ENCODE peak calls at places on chromosomes 6 and 20, in four cellular contexts. K is GM12891, H is GM12878, C is heart left ventricle. L is an unnamed sample.

GRCh38 chr20:1622450-1622849 is 2.6 kb upstream of the SIRPB1 start:
- DNase-seq in K (no peak), H (no peak), C (no peak), L (no peak)

GRCh38 chr20:38166707-38167233 is 1.7 kb upstream of the TGM2 start:
- DNase-seq in K (no peak), H (no peak), C (no peak), L (no peak)

GRCh38 chr6:61977951-61978350 is 308.1 kb downstream of the KHDRBS2 start:
- DNase-seq in K (no peak), H (no peak), C (no peak), L (no peak)

GRCh38 chr6:163416640-163417253 is 2.2 kb downstream of the QKI start:
- DNase-seq in K (no peak), H (no peak), C (peak), L (no peak)

GRCh38 chr6:73513496-73513854 is 7.4 kb downstream of the EEF1A1 start:
- DNase-seq in K (no peak), H (no peak), C (no peak), L (no peak)

GRCh38 chr6:133198725-133199124 is 42.4 kb upstream of the EYA4 start:
- DNase-seq in K (no peak), H (no peak), C (no peak), L (no peak)

GRCh38 chr20:49306903-49307336 is 29.1 kb upstream of the ZNFX1 start:
- DNase-seq in K (no peak), H (no peak), C (no peak), L (no peak)

GRCh38 chr20:38649275-38649891 is 47.8 kb downstream of the ARHGAP40 start:
- DNase-seq in K (no peak), H (no peak), C (no peak), L (no peak)

GRCh38 chr6:160791981-160792418 is 90.0 kb downstream of the PLG start:
- DNase-seq in K (no peak), H (no peak), C (no peak), L (no peak)

GRCh38 chr6:167512926-167513325 is 188.0 kb downstream of the TTLL2 start:
- DNase-seq in K (no peak), H (no peak), C (no peak), L (no peak)

GRCh38 chr6:41200901-41201783 is at the start of gene TREML2:
- DNase-seq in K (no peak), H (no peak), C (no peak), L (no peak)

GRCh38 chr20:64077876-64078551 is 1.3 kb downstream of the RGS19 start:
- DNase-seq in K (no peak), H (no peak), C (no peak), L (no peak)
- TF ChIP-seq POLR2A in K (no peak), H (no peak), C (no peak), L (no peak)

GRCh38 chr20:55488593-55488992 is 516.7 kb downstream of the CBLN4 start:
- DNase-seq in K (no peak), H (no peak), C (no peak), L (no peak)
- TF ChIP-seq POLR2A in K (no peak), H (no peak), C (no peak), L (no peak)

GRCh38 chr20:63536997-63537524 is at the start of gene PTK6:
- DNase-seq in K (no peak), H (no peak), C (no peak), L (peak)

GRCh38 chr20:63539092-63539430 is 1.9 kb upstream of the PTK6 start:
- DNase-seq in K (no peak), H (no peak), C (no peak), L (no peak)

GRCh38 chr20:63536241-63536977 is 767 bp downstream of the PTK6 start:
- DNase-seq in K (no peak), H (no peak), C (no peak), L (no peak)

GRCh38 chr20:63538204-63539091 is 1.3 kb upstream of the PTK6 start:
- DNase-seq in K (no peak), H (no peak), C (peak), L (peak)

DNA sequence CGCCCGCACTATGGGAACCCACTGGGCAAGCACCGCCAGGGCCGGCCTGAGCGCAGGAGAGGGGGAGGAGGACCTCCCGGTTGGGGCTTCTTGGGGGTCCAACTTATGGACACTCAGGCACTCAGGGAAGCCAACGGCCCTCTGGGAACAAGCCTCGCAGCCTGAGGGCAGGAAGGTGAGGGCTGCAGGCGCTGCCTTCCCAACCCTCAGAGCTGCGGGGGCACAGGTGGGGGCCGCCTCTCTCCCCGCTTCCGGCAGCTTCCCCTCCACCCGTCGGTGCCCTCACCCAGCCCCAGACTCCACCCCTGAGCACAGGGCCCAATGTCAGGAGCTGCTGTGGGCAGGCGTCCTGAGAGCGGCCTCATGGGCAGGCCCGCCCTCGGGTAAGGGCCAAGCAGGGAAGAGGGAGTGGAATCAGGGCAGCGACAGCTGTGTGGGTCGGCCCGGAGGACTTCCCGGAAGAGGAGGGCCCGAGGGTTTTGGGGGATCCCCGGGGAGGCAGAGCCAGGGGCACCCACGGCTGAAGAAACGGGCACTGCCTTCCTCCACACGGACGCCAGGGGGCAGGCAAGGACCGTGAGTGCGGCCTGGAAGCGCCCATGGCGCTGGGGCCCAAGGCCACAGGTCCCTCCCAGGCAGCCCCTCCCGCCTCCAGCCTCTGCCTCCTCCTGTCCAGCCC is 488 bp upstream of the PTK6 start:
- DNase-seq in K (peak), H (peak), C (peak), L (peak)
- TF ChIP-seq POLR2A in K (peak), H (peak), C (no peak), L (peak)

GRCh38 chr6:31534011-31534410 is 5.2 kb downstream of the MCCD1 start:
- DNase-seq in K (no peak), H (no peak), C (no peak), L (no peak)
- TF ChIP-seq POLR2A in K (peak), H (no peak), C (no peak), L (no peak)

DNA sequence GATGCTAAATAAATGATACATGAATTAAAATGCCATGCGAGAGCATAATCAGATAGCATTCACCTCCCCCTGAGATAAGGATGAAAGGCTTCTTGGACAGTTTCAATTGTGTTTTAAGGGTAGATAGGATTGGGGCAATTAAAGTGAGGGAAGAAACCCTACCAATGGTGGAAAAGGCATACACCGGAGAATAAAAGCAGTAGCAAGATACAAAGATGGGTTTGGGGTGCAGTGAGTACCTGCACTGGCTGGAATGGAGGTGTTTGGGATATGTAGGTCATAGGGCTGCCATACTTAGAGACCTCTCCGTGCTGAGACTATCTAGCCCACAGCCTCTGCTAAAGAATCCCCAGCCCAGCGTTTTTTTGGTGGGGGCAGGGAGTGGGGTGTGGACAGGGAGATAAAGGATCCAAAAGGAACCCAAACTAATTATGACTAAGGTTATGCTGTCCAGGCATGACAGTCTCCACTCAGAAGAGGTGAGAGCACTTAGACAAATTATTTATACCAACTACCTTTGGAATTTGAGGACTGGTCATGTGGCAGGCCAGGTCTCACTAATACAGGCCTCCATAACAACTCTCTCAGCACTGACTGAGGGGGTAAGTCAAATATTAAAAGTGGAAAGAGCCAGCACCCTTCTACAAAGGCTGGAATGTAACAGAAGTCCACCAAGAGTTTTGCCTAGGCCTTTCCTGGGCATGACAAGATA is 280.8 kb downstream of the ADGB start:
- DNase-seq in K (no peak), H (no peak), C (no peak), L (no peak)
- TF ChIP-seq POLR2A in K (no peak), H (no peak), C (no peak), L (no peak)

GRCh38 chr6:4775591-4776492 is at the start of gene CDYL:
- DNase-seq in K (peak), H (no peak), C (peak), L (peak)
- TF ChIP-seq POLR2A in K (no peak), H (no peak), C (no peak), L (peak)

DNA sequence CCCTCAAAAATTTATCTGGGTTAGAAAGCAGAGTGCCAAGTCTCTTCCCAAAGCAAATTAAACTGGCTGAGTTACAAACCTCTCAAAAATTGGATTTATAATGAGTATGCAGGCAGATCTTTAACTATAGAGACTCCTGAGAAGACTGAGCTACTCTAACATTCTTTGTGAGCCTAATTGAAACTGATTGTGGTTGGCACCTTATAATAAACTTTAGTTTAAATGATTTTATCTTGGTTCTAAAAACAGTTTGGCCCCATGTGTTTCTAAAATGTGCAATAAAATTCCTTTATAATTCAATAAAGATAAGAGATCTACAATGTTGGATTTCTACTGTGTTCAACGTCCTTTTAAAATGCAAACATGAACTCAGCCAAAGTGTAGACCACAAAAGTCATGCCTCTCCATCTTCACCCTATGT is 480.2 kb upstream of the RNF217 start:
- DNase-seq in K (no peak), H (no peak), C (no peak), L (no peak)
- TF ChIP-seq POLR2A in K (no peak), H (no peak), C (no peak), L (no peak)

DNA sequence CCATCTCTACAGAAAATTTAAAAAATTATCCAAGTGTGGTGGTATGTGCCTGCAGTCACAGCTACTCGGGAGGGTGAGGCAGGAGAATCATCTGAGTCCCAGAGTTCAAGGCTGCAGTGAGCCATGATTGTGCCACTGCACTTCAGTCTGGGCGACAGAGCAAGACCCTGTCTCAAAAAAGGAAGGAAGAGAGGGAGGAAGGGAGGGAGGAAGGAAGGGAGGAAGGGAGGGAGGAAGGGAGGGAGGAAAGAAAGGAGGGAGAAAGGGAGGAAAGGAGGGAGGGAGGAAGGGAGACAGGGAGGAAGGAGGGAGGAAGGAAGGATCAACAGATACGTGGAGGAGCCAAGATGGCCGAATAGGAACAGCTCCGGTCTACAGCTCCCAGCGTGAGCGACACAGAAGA is 90.1 kb downstream of the ZNF217 start:
- DNase-seq in K (no peak), H (no peak), C (no peak), L (no peak)
- TF ChIP-seq POLR2A in K (no peak), H (no peak), C (no peak), L (no peak)

GRCh38 chr6:25564953-25565352 is 87.1 kb upstream of the SCGN start:
- DNase-seq in K (no peak), H (no peak), C (no peak), L (no peak)
- TF ChIP-seq POLR2A in K (no peak), H (no peak), C (no peak), L (no peak)

DNA sequence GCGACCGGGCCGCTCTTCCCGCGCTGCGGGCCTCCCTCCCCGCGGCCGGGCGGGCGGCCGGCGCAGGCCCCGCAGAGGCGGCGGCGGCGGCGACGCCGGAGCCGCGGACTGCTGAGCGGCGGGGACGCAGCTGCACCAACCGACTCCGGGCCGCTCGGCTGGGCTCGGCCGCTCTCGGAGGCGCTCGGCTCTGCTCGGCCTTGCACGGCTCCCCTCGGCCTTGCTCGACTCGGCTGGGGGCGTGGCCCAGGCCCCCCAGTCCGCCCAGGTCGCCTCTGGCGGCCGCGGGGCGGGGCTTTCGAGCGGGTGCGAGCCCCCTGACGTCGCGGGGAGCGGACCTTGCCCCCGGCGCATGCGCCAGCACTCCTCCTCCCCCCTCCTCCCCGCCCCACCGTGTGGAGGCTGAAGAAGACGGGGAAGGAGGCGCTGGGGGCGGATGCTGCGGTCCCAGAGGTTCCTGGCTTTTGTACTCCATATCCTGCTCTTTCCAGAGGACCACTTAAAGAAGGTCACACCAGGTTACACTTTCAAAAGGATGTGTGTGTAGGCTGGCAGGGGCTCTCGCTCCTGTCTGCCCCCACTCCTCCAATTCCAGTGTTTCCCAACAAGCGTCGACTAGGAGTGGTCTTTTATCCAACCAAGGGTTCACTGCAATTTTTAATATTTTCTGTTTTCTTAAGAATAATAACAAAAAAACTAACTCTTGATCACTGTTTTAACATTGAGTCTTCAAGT is at the start of gene ZHX3:
- DNase-seq in K (peak), H (peak), C (peak), L (peak)
- TF ChIP-seq POLR2A in K (peak), H (peak), C (no peak), L (peak)

L was measured in H54.